ENCODE peak calls at places on chromosomes 1 and 21, in six cellular contexts. A, K, C, X, E and H are unnamed samples.

GRCh38 chr1:182955596-182956588 is 2.9 kb upstream of the SHCBP1L start:
- DNase-seq in A (no peak), K (no peak), C (peak; percentile 96), X (no peak), E (peak; percentile 87), H (no peak)

GRCh38 chr1:89844860-89845259 is 24.0 kb downstream of the LRRC8D start:
- DNase-seq in A (no peak), K (no peak), C (no peak), X (no peak), E (no peak), H (no peak)

GRCh38 chr1:26541816-26542711 is 12.5 kb downstream of the RPS6KA1 start:
- DNase-seq in A (peak; percentile 95), K (peak; percentile 91), C (no peak), X (peak; percentile 67), E (peak; percentile 98), H (peak; percentile 47)

GRCh38 chr1:27145934-27146354 is 9.0 kb downstream of the SLC9A1 start:
- DNase-seq in A (no peak), K (peak; percentile 65), C (peak; percentile 93), X (no peak), E (peak; percentile 59), H (peak; percentile 84)

GRCh38 chr1:174465855-174466254 is 18.1 kb downstream of the GPR52 start:
- DNase-seq in A (no peak), K (no peak), C (no peak), X (no peak), E (no peak), H (no peak)

GRCh38 chr21:36104306-36105300 is 30.3 kb upstream of the CBR3 start:
- DNase-seq in A (peak; percentile 54), K (peak; percentile 40), C (peak; percentile 47), X (peak; percentile 50), E (peak; percentile 64), H (no peak)

GRCh38 chr21:45850181-45850580 is 131.4 kb upstream of the COL6A1 start:
- DNase-seq in A (no peak), K (no peak), C (no peak), X (no peak), E (no peak), H (no peak)

GRCh38 chr1:75136921-75137641 is 2.9 kb downstream of the LHX8 start:
- DNase-seq in A (no peak), K (no peak), C (peak; percentile 6), X (no peak), E (peak; percentile 15), H (no peak)

GRCh38 chr1:154866257-154866994 is 3.7 kb downstream of the KCNN3 start:
- DNase-seq in A (no peak), K (no peak), C (peak; percentile 46), X (no peak), E (peak; percentile 38), H (no peak)

GRCh38 chr1:163267962-163268361 is 53.8 kb upstream of the NUF2 start:
- DNase-seq in A (no peak), K (no peak), C (peak; percentile 55), X (no peak), E (peak; percentile 51), H (no peak)

GRCh38 chr1:175073054-175073453 is 5.4 kb downstream of the TNN start:
- DNase-seq in A (no peak), K (no peak), C (peak; percentile 8), X (no peak), E (peak; percentile 28), H (no peak)

GRCh38 chr1:150009604-150010387 is 730 bp downstream of the OTUD7B start:
- DNase-seq in A (no peak), K (peak; percentile 30), C (peak; percentile 93), X (no peak), E (peak; percentile 67), H (peak; percentile 68)

GRCh38 chr1:24735619-24736375 is 9.4 kb upstream of the CLIC4 start:
- DNase-seq in A (peak; percentile 51), K (no peak), C (peak; percentile 71), X (peak; percentile 52), E (peak; percentile 84), H (no peak)

GRCh38 chr1:235056937-235057336 is 71.7 kb downstream of the TOMM20 start:
- DNase-seq in A (peak; percentile 24), K (peak; percentile 57), C (no peak), X (no peak), E (no peak), H (peak; percentile 87)

GRCh38 chr21:37537391-37537996 is 170.9 kb downstream of the DYRK1A start:
- DNase-seq in A (no peak), K (no peak), C (no peak), X (no peak), E (no peak), H (no peak)

GRCh38 chr21:37542512-37542911 is 175.9 kb downstream of the DYRK1A start:
- DNase-seq in A (no peak), K (no peak), C (no peak), X (no peak), E (no peak), H (no peak)

GRCh38 chr21:37535672-37536071 is 169.1 kb downstream of the DYRK1A start:
- DNase-seq in A (no peak), K (no peak), C (no peak), X (no peak), E (no peak), H (no peak)

GRCh38 chr21:37536616-37537278 is 170.2 kb downstream of the DYRK1A start:
- DNase-seq in A (no peak), K (no peak), C (no peak), X (no peak), E (peak; percentile 37), H (no peak)

DNA sequence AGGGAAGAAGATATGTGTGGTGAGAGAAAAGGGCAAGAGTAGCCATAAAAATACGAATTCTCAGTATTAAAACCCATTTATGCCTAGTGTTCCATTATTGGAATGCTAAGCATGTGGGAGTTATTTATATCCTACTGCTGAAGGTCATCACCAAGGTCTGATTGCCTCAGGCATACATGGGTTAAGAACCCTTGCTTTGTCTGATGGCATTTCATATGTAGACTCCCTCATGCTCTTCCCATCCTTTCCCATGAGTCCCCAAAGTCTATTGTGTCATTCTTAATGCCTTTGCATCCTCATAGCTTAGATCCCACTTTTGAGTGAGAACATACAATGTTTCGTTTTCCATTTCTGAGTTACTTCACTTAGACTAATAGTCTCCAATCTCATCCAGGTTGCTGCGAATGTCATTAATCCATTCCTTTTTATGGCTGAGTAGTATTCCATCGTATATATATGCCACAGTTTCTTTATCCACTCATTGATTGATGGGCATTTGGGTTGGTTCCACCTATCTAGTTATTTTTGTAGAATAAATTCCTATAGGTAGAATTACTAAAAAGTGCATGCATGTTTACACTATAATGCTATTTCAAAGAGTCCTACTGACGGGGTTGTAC is 172.5 kb downstream of the DYRK1A start:
- DNase-seq in A (no peak), K (no peak), C (no peak), X (no peak), E (no peak), H (no peak)
- H3K27ac ChIP-seq in A (no peak overlapping the region), K (no peak overlapping the region), C (no peak overlapping the region), X (no peak overlapping the region), E (peak overlapping the region; percentile 82), H (no peak overlapping the region)

GRCh38 chr1:15328785-15329480 is 80.8 kb upstream of the EFHD2 start:
- DNase-seq in A (peak; percentile 56), K (peak; percentile 61), C (peak; percentile 85), X (peak; percentile 64), E (peak; percentile 94), H (no peak)
- TF ChIP-seq CTCF in A (peak; percentile 33), K (peak; percentile 71), C (peak; percentile 46), X (peak; percentile 52), E (peak; percentile 51), H (no peak)

DNA sequence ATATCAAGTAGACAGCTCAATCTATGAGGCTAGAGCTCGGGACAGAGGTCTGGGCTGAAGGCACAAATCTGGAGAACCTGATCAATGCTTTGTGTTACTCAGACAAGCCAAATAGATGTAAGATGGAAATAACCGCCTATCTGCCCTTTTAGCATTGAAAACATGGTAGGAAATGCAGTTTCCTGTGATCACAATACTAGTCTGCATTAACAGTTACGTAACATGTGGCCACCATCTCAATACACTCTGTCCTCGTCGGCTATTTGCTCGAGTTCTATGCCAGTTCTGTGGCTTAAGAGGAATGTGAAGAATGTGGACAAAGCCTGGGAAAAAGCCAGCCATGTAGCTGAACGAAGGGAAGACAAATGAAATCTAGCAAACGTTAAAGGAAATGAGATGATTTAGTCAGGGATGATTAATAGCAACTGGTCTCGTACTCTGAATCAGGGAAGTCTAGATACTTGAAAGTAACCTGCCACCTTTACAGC is 73.3 kb downstream of the HSF2BP start:
- DNase-seq in A (no peak), K (no peak), C (peak; percentile 100), X (no peak), E (peak; percentile 100), H (peak; percentile 93)
- H3K27ac ChIP-seq in A (peak overlapping the region; percentile 71), K (no peak overlapping the region), C (peak overlapping the region; percentile 51), X (peak overlapping the region; percentile 47), E (no peak overlapping the region), H (peak overlapping the region; percentile 90)

GRCh38 chr1:218284377-218284916 is 646 bp upstream of the RRP15 start:
- DNase-seq in A (peak; percentile 48), K (peak; percentile 25), C (no peak), X (peak; percentile 14), E (no peak), H (no peak)

GRCh38 chr1:218281285-218281684 is 3.8 kb upstream of the RRP15 start:
- DNase-seq in A (no peak), K (no peak), C (no peak), X (no peak), E (no peak), H (no peak)

DNA sequence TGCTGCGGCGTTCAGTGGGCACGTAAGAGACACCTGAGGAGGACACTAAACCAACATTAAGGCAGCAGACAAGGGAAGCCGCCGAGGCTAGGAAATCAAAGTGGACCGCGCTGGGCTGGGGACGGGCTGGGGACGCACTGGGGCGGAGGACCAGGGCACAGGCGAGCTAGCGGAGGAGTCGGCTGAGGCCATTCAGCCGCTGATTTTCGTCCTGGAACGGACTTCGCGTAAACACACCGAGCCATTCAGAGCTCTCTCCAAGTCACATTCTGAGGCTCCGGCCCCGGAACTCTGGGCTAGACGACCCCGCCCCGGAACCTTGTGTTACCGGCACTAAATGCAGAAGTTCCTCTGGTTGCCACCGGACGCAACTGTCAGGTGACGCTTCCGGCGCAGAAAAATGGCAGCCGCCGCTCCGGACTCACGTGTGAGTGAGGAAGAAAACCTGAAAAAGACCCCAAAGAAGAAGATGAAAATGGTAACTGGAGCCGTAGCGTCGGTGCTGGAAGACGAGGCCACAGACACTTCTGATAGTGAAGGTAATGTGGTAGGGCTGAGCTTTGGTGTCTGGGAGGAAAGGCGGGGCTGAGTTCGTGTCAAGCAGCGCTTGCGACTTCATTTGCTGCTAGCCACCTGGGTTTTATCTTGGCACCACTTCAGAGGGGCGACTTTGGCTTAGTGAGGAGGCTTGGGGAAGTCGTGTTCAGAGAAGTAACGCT is at the start of gene RRP15:
- DNase-seq in A (peak; percentile 92), K (peak; percentile 85), C (peak; percentile 91), X (peak; percentile 85), E (peak; percentile 94), H (peak; percentile 84)
- TF ChIP-seq CTCF in A (no peak), K (no peak), C (no peak), X (no peak), E (no peak), H (no peak)

DNA sequence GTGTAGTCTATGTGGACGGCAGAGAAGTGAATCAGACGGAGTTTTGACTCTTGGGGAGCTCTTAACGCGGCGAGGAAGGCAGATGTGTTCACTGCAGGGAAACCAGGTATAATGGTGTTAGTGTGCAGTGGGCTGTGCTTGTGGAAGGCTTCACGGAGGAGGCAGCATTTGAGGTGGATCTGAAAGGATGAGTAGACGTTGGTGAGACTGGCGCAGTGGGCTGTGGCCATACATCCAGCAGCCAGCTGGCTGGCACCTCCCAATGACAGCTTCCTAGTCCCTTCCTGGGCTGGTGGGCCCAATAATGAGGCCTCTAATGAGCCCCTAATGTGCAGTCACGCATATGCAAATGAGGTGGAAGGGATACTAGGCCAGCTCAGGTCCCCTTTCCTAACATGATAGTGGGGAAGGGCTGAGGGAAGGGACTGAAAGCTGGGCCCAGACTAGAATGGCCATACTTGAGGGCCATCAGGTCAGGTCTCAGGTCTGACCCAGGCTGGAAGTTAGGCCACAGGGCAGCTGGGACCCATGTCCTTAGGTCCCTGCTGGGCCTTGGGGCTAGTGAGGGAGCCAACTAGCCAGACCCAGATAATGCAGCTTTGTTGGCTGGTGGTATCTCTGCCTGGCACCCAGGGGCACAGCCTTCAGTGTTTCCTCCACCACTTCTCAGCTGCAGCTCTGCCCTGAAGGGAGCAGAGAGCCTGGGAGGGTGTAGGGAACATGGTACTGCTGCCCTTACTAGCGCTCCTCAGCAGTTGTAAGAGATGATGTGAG is 3.8 kb downstream of the MAP7D1 start:
- DNase-seq in A (no peak), K (no peak), C (no peak), X (no peak), E (no peak), H (no peak)
- H3K27ac ChIP-seq in A (peak overlapping the region; percentile 91), K (peak overlapping the region; percentile 76), C (peak overlapping the region; percentile 87), X (peak overlapping the region; percentile 92), E (peak overlapping the region; percentile 90), H (peak overlapping the region; percentile 96)